ENCODE peak calls at places on chromosomes 4 and X, in six cellular contexts. K is esophagus squamous epithelium, W is Peyer's patch, U is HepG2, T is suprapubic skin, J is IMR-90. S is an unnamed sample.
A peak's percentile ranks its signal among the peaks of the same experiment; 100 is the strongest.

GRCh38 chrX:110021180-110022022 is 18.5 kb downstream of the TMEM164 start:
- DNase-seq in J (peak; percentile 75), T (no peak), K (no peak), U (no peak), W (no peak), S (no peak)

GRCh38 chr4:125313497-125313896 is 1.3 kb upstream of the FAT4 start:
- DNase-seq in W (no peak), J (peak; percentile 94), K (no peak), T (no peak), U (peak; percentile 83), S (no peak)

GRCh38 chrX:20729421-20729820 is 462.7 kb upstream of the RPS6KA3 start:
- DNase-seq in T (no peak), K (no peak), J (no peak), W (no peak), U (no peak), S (no peak)

GRCh38 chr4:128310266-128310697 is 22.7 kb upstream of the PGRMC2 start:
- DNase-seq in W (peak; percentile 63), U (peak; percentile 55), J (no peak), T (no peak), K (no peak), S (no peak)

GRCh38 chr4:61924131-61924530 is 724.0 kb downstream of the ADGRL3 start:
- DNase-seq in T (no peak), U (no peak), W (no peak), K (no peak), J (no peak), S (no peak)

GRCh38 chr4:14115106-14115505 is 487.6 kb upstream of the BOD1L1 start:
- DNase-seq in W (no peak), T (no peak), J (no peak), K (no peak), U (no peak), S (no peak)

GRCh38 chrX:13287816-13288215 is 32.0 kb downstream of the ATXN3L start:
- DNase-seq in K (no peak), J (peak; percentile 72), T (no peak), W (no peak), U (no peak), S (no peak)

GRCh38 chrX:134469481-134469880 is 9.5 kb downstream of the HPRT1 start:
- DNase-seq in U (no peak), W (no peak), J (peak; percentile 71), K (no peak), T (no peak), S (no peak)

GRCh38 chr4:147440442-147440841 is 40.5 kb upstream of the EDNRA start:
- DNase-seq in U (no peak), W (no peak), T (no peak), J (no peak), K (no peak), S (no peak)

GRCh38 chr4:105633241-105633640 is 75.2 kb downstream of the INTS12 start:
- DNase-seq in W (no peak), J (no peak), T (no peak), U (no peak), K (no peak), S (no peak)

GRCh38 chrX:79156818-79157217 is 12.3 kb downstream of the GPR174 start:
- DNase-seq in T (no peak), J (no peak), W (no peak), K (no peak), U (no peak), S (no peak)

GRCh38 chrX:48520976-48521352 is 644 bp upstream of the EBP start:
- DNase-seq in J (no peak), K (no peak), T (no peak), U (no peak), W (no peak), S (no peak)

GRCh38 chr4:8346838-8347605 is 77.5 kb downstream of the HTRA3 start:
- DNase-seq in U (no peak), T (peak; percentile 79), W (peak; percentile 34), J (no peak), K (no peak), S (no peak)

GRCh38 chr4:38752393-38752961 is 30.3 kb downstream of the TLR10 start:
- DNase-seq in T (no peak), U (no peak), W (no peak), K (no peak), J (peak; percentile 66), S (no peak)

GRCh38 chr4:169229571-169230028 is 41.2 kb downstream of the SH3RF1 start:
- DNase-seq in W (no peak), K (no peak), U (no peak), J (peak; percentile 96), T (no peak), S (no peak)

GRCh38 chr4:76442807-76443206 is 7.8 kb downstream of the SHROOM3 start:
- DNase-seq in T (no peak), J (no peak), U (no peak), W (no peak), K (no peak), S (no peak)

GRCh38 chr4:141977433-141977832 is 341.1 kb downstream of the IL15 start:
- DNase-seq in T (no peak), W (no peak), J (no peak), U (no peak), K (no peak), S (no peak)

GRCh38 chr4:137641554-137641953 is 109.3 kb upstream of the PCDH18 start:
- DNase-seq in J (no peak), K (no peak), U (no peak), W (no peak), T (no peak), S (no peak)

GRCh38 chr4:89299153-89299789 is 8.3 kb downstream of the GPRIN3 start:
- DNase-seq in U (no peak), T (no peak), K (no peak), J (no peak), W (no peak), S (no peak)
- TF ChIP-seq CTCF in U (no peak), T (no peak), K (no peak), J (no peak), W (no peak), S (no peak)

GRCh38 chrX:24150051-24150790 is 692 bp downstream of the ZFX start:
- DNase-seq in T (peak; percentile 89), U (peak; percentile 67), K (peak; percentile 75), J (peak; percentile 92), W (peak; percentile 96), S (peak; percentile 95)
- TF ChIP-seq POLR2A in T (no peak), U (no peak), K (peak; percentile 52), J (peak; percentile 59), W (no peak), S (no peak)

GRCh38 chr4:82429728-82430192 is 502 bp downstream of the HNRNPDL start:
- DNase-seq in K (peak; percentile 52), T (no peak), W (no peak), U (no peak), J (no peak), S (no peak)

GRCh38 chr4:82431026-82431745 is 796 bp downstream of the ENOPH1 start:
- DNase-seq in W (peak; percentile 71), K (peak; percentile 52), U (no peak), J (peak; percentile 39), T (no peak), S (no peak)

GRCh38 chr4:82431831-82432230 is 1.4 kb downstream of the ENOPH1 start:
- DNase-seq in J (no peak), K (no peak), U (no peak), T (no peak), W (no peak), S (no peak)

GRCh38 chr4:82428969-82429727 is 1.1 kb downstream of the HNRNPDL start:
- DNase-seq in J (peak; percentile 85), T (peak; percentile 93), K (peak; percentile 58), U (peak; percentile 76), W (peak; percentile 96), S (no peak)

DNA sequence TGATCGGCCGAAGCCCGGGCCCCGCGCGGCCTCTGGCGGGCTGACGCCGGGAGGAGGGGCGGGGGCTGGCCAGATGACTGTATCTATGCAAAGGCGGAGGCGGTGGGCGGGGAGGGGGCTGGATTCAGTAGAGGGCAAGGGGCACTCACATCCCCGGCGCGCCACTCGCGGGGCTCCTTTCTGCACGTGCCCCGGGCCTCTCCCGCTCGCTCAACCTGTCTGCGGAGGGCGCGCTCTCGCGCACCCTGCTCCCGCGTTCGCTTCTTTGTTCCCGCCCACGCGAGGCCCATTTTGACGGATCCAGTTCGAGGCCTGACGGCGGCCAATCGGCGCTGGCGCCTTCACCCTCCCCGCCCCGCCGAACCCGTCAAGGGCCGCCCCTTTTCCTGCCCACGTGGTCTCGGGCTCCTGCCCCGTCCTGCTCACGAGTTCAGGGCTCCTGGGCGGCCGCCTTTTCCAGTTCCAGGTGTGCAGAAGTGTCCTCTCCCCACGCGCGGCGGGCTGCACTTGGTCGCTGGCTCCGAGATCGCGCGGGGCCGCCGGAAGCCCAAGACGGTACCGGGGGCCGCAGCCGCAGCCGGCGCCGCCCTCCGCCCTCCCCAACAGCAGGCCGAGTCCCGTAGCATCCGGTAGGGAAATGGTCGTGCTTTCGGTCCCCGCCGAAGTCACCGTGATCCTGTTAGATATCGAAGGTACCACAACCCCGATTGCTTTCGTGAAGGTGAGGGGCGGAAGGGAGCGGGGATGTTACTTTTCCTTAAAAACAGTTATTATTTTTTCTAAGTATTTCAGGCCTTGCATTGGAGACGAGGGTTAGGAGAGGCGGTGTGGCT is at the start of the genes ENOPH1 and HNRNPDL:
- DNase-seq in J (peak; percentile 94), W (peak; percentile 98), K (peak; percentile 74), T (peak; percentile 98), U (peak; percentile 96), S (no peak)
- H3K4me1 ChIP-seq in J (peaks cover 1% of the 10 kb centered on the region), W (peaks cover 39% of the 10 kb centered on the region), K (peaks cover 31% of the 10 kb centered on the region), T (peaks cover 49% of the 10 kb centered on the region), U (peaks cover 59% of the 10 kb centered on the region), S (peaks cover 50% of the 10 kb centered on the region)

DNA sequence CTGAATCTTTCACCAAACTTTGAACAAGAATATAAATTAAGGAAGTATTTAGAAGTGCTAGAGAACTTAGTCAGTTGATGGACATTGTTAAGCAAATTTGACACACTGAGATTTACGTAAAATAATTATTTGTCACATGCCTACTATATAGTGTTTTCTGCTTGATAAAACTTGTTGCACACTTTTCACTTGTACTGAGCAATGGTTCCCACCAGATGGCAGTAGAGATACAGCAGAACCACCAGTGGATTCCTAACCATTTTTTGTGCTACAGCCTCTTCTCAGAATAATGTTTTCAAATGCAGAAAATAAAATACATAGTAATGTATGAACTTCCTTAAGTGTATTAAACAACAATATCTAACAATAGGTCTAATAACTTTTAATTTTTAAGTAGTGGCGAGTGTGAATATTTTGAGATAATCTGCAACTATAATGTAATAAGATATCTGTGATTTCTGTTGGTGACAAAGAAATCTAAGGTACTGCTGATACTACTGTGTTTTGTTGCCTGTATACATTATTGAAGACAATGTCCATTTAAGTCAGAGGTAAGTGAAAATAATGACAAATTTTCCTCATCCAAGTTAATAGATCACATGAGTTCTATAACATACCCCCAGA is 81.2 kb downstream of the APOOL start:
- DNase-seq in W (peak; percentile 78), U (peak; percentile 11), K (no peak), J (peak; percentile 49), T (no peak), S (no peak)
- TF ChIP-seq CTCF in W (peak; percentile 52), U (peak; percentile 51), K (peak; percentile 34), J (peak; percentile 66), T (peak; percentile 54), S (peak; percentile 37)

S was measured in vagina.